ENCODE peak calls at places on chromosomes 5 and 9, in ten cellular contexts. T is Right ventricle myocardium superior; K is prostate gland; Y is stimulated activated naive CD8-positive, alpha-beta T cell treated with anti-CD3 and anti-CD28 coated beads, Interleukin-15, amount 100 ng/mL, for 72 hours; H is iPS-NIHi11; C is GM13976; Z is stimulated activated CD4-positive, alpha-beta T cell treated with anti-CD3 and anti-CD28 coated beads, Interleukin-1b, Interleukin-23, amount 100 ng/mL, for 1 hour; W is frontal cortex; I is skeletal muscle cell; O is ELR. J is an unnamed sample.

GRCh38 chr9:92608221-92609141 is 61.5 kb downstream of the IPPK start:
- DNase-seq in H (no peak), I (no peak), Z (no peak), O (no peak), W (no peak), C (no peak), K (no peak), Y (no peak), T (peak; percentile 83), J (no peak)

GRCh38 chr9:12469084-12469483 is 224.1 kb upstream of the TYRP1 start:
- DNase-seq in Y (no peak), C (no peak), Z (no peak), O (no peak), H (no peak), W (no peak), I (no peak), K (no peak), T (no peak), J (no peak)

GRCh38 chr9:6184749-6185645 is 30.6 kb upstream of the IL33 start:
- DNase-seq in H (no peak), C (peak; percentile 66), Z (no peak), I (no peak), K (no peak), T (peak; percentile 45), O (no peak), W (no peak), Y (no peak), J (no peak)

GRCh38 chr9:110875275-110875674 is 163.0 kb downstream of the LPAR1 start:
- DNase-seq in K (no peak), T (peak; percentile 51), H (peak; percentile 62), W (no peak), Z (no peak), O (no peak), C (peak; percentile 35), I (no peak), Y (no peak), J (no peak)

GRCh38 chr9:130327070-130327780 is 61.7 kb downstream of the HMCN2 start:
- DNase-seq in K (no peak), H (peak; percentile 84), C (no peak), T (no peak), Z (no peak), W (no peak), Y (no peak), O (no peak), I (no peak), J (no peak)

GRCh38 chr9:99005651-99006050 is 61.9 kb downstream of the COL15A1 start:
- DNase-seq in O (no peak), Y (no peak), T (no peak), K (no peak), H (no peak), C (no peak), W (no peak), I (no peak), Z (no peak), J (no peak)

GRCh38 chr9:122039213-122039612 is 53.9 kb downstream of the TTLL11 start:
- DNase-seq in Z (no peak), C (no peak), H (no peak), T (no peak), Y (no peak), O (no peak), W (no peak), I (no peak), K (no peak), J (no peak)

GRCh38 chr9:127166651-127167524 is 44.5 kb upstream of the ANGPTL2 start:
- DNase-seq in H (no peak), Z (no peak), I (no peak), K (no peak), W (no peak), Y (no peak), O (peak; percentile 61), T (no peak), C (peak; percentile 74), J (no peak)

GRCh38 chr5:44935871-44936270 is 127.1 kb downstream of the MRPS30 start:
- DNase-seq in O (no peak), K (no peak), W (peak; percentile 2), Y (no peak), C (no peak), Z (no peak), I (no peak), H (no peak), T (no peak), J (no peak)

GRCh38 chr9:125613156-125613555 is 93.9 kb downstream of the MAPKAP1 start:
- DNase-seq in T (no peak), W (no peak), C (no peak), K (no peak), O (no peak), Y (no peak), I (no peak), H (no peak), Z (no peak), J (peak; percentile 76)

GRCh38 chr5:79287380-79287779 is 51.4 kb downstream of the JMY start:
- DNase-seq in Z (no peak), W (no peak), T (no peak), K (no peak), I (no peak), H (no peak), C (no peak), Y (no peak), O (no peak), J (no peak)

GRCh38 chr5:127723571-127723970 is 20.4 kb downstream of the CCDC192 start:
- DNase-seq in O (peak; percentile 15), Y (no peak), T (peak; percentile 52), Z (no peak), K (peak; percentile 20), W (no peak), C (no peak), I (no peak), H (no peak), J (no peak)